ENCODE peak calls at places on chromosomes 7 and 10, in four cellular contexts. One of them, this sample, is unnamed.

GRCh38 chr10:61271127-61271780 is 181.9 kb downstream of the TMEM26 start:
- DNase-seq in mesenchymal stem cell: peak; percentile 68
- DNase-seq in H1: no peak
- DNase-seq in IMR-90: peak; percentile 84
- DNase-seq in this sample: no peak

GRCh38 chr10:121690970-121691369 is 92.7 kb upstream of the FGFR2 start:
- DNase-seq in mesenchymal stem cell: no peak
- DNase-seq in H1: no peak
- DNase-seq in IMR-90: no peak
- DNase-seq in this sample: no peak

GRCh38 chr10:75773139-75773801 is 341.8 kb downstream of the LRMDA start:
- DNase-seq in mesenchymal stem cell: peak; percentile 85
- DNase-seq in H1: no peak
- DNase-seq in IMR-90: peak; percentile 8
- DNase-seq in this sample: no peak

GRCh38 chr7:148973256-148973655 is 55.0 kb downstream of the PDIA4 start:
- DNase-seq in mesenchymal stem cell: no peak
- DNase-seq in H1: no peak
- DNase-seq in IMR-90: no peak
- DNase-seq in this sample: no peak

GRCh38 chr7:83852136-83852535 is 203.2 kb upstream of the SEMA3E start:
- DNase-seq in mesenchymal stem cell: no peak
- DNase-seq in H1: no peak
- DNase-seq in IMR-90: no peak
- DNase-seq in this sample: no peak

GRCh38 chr10:90785782-90786181 is 72.1 kb downstream of the HTR7 start:
- DNase-seq in mesenchymal stem cell: no peak
- DNase-seq in H1: no peak
- DNase-seq in IMR-90: no peak
- DNase-seq in this sample: no peak

GRCh38 chr10:11759347-11759746 is 17.2 kb downstream of the ECHDC3 start:
- DNase-seq in mesenchymal stem cell: no peak
- DNase-seq in H1: no peak
- DNase-seq in IMR-90: no peak
- DNase-seq in this sample: no peak

GRCh38 chr7:41874206-41874770 is 171.4 kb upstream of the INHBA start:
- DNase-seq in mesenchymal stem cell: peak; percentile 18
- DNase-seq in H1: no peak
- DNase-seq in IMR-90: no peak
- DNase-seq in this sample: no peak

GRCh38 chr7:128747327-128748079 is 8.3 kb downstream of the CALU start:
- DNase-seq in mesenchymal stem cell: no peak
- DNase-seq in H1: no peak
- DNase-seq in IMR-90: no peak
- DNase-seq in this sample: no peak

GRCh38 chr7:128743112-128743772 is 4.1 kb downstream of the CALU start:
- DNase-seq in mesenchymal stem cell: peak; percentile 56
- DNase-seq in H1: no peak
- DNase-seq in IMR-90: no peak
- DNase-seq in this sample: no peak

GRCh38 chr7:128744366-128744905 is 5.3 kb downstream of the CALU start:
- DNase-seq in mesenchymal stem cell: no peak
- DNase-seq in H1: no peak
- DNase-seq in IMR-90: no peak
- DNase-seq in this sample: no peak

GRCh38 chr7:128742206-128742605 is 3.0 kb downstream of the CALU start:
- DNase-seq in mesenchymal stem cell: peak; percentile 41
- DNase-seq in H1: no peak
- DNase-seq in IMR-90: peak; percentile 66
- DNase-seq in this sample: no peak

GRCh38 chr7:128745706-128746105 is 6.5 kb downstream of the CALU start:
- DNase-seq in mesenchymal stem cell: no peak
- DNase-seq in H1: no peak
- DNase-seq in IMR-90: no peak
- DNase-seq in this sample: no peak
- H3K9ac ChIP-seq in mesenchymal stem cell: no peak overlapping the region
- H3K9ac ChIP-seq in H1: no peak overlapping the region
- H3K9ac ChIP-seq in IMR-90: no peak overlapping the region
- H3K9ac ChIP-seq in this sample: no peak overlapping the region

DNA sequence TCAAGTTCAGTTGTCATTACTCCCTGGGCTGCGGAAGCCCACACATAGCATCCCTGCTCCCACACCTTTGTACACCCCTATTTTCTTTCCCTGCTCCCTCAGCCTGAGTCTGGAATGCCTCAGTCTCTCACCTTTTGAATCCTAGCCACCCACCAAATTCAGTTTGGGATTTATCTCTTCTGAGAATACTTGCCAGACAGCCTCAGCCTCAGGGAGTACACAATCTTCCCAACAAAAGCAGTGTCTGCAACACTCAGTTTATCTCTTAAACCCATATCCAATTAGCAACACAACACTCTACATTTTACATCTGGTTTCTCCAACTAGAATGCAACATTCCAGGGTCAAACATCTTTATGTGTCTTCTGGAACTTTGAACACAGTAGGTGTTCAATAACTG is 190.2 kb downstream of the GPAM start:
- DNase-seq in mesenchymal stem cell: no peak
- DNase-seq in H1: no peak
- DNase-seq in IMR-90: no peak
- DNase-seq in this sample: no peak
- H2BK120ac ChIP-seq in mesenchymal stem cell: no peak overlapping the region
- H2BK120ac ChIP-seq in H1: no peak overlapping the region
- H2BK120ac ChIP-seq in IMR-90: no peak overlapping the region
- H2BK120ac ChIP-seq in this sample: no peak overlapping the region

GRCh38 chr10:129963076-129963830 is 821 bp downstream of the EBF3 start:
- DNase-seq in mesenchymal stem cell: peak; percentile 72
- DNase-seq in H1: no peak
- DNase-seq in IMR-90: peak; percentile 40
- DNase-seq in this sample: peak; percentile 66
- H2AFZ ChIP-seq in mesenchymal stem cell: peak overlapping the region; percentile 89
- H2AFZ ChIP-seq in H1: no peak overlapping the region
- H2AFZ ChIP-seq in IMR-90: peak overlapping the region; percentile 85
- H2AFZ ChIP-seq in this sample: no peak overlapping the region

GRCh38 chr7:4352069-4352468 is 330.0 kb upstream of the FOXK1 start:
- DNase-seq in mesenchymal stem cell: no peak
- DNase-seq in H1: no peak
- DNase-seq in IMR-90: no peak
- DNase-seq in this sample: no peak
- H3K9ac ChIP-seq in mesenchymal stem cell: no peak overlapping the region
- H3K9ac ChIP-seq in H1: no peak overlapping the region
- H3K9ac ChIP-seq in IMR-90: no peak overlapping the region
- H3K9ac ChIP-seq in this sample: no peak overlapping the region

GRCh38 chr7:35351466-35351865 is 97.6 kb upstream of the TBX20 start:
- DNase-seq in mesenchymal stem cell: no peak
- DNase-seq in H1: no peak
- DNase-seq in IMR-90: no peak
- DNase-seq in this sample: no peak
- H2BK120ac ChIP-seq in mesenchymal stem cell: no peak overlapping the region
- H2BK120ac ChIP-seq in H1: no peak overlapping the region
- H2BK120ac ChIP-seq in IMR-90: no peak overlapping the region
- H2BK120ac ChIP-seq in this sample: no peak overlapping the region

GRCh38 chr10:104170610-104171269 is 48.8 kb downstream of the SFR1 start:
- DNase-seq in mesenchymal stem cell: no peak
- DNase-seq in H1: no peak
- DNase-seq in IMR-90: no peak
- DNase-seq in this sample: no peak
- H2AFZ ChIP-seq in mesenchymal stem cell: no peak overlapping the region
- H2AFZ ChIP-seq in H1: no peak overlapping the region
- H2AFZ ChIP-seq in IMR-90: no peak overlapping the region
- H2AFZ ChIP-seq in this sample: no peak overlapping the region

DNA sequence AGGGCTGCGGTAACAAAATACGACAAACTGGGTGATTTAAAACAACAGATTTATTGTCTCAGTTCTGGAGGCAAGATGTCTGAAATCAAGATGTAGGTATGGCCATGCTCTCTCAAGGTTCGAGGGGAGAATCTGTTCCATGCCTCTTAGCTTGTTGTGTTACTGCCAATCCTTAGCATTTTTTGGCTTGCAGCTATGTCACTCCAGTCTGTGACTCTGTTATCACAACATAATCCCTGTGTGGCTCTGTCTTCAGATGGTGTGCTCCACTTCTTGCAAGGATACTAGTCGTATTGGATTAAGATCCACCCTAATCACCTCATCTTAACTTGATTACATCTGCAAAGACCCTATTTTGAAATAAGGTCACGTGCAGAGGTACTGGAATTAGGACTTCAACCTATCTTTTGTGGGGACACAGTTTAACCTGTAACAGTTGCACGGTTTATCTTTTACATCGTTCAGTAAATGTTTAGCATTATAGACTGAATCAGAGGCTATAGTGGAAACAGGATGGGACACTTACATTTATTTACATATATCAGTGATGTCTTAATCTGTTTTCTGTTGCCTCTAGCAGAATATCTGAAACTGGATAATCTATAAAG is 3.1 kb downstream of the C1GALT1 start:
- DNase-seq in mesenchymal stem cell: no peak
- DNase-seq in H1: no peak
- DNase-seq in IMR-90: no peak
- DNase-seq in this sample: no peak
- H3K9ac ChIP-seq in mesenchymal stem cell: peak overlapping the region; percentile 94
- H3K9ac ChIP-seq in H1: no peak overlapping the region
- H3K9ac ChIP-seq in IMR-90: no peak overlapping the region
- H3K9ac ChIP-seq in this sample: no peak overlapping the region

GRCh38 chr10:110803830-110804338 is 67.8 kb upstream of the PDCD4 start:
- DNase-seq in mesenchymal stem cell: peak; percentile 63
- DNase-seq in H1: peak; percentile 17
- DNase-seq in IMR-90: peak; percentile 24
- DNase-seq in this sample: peak; percentile 70
- H2BK120ac ChIP-seq in mesenchymal stem cell: no peak overlapping the region
- H2BK120ac ChIP-seq in H1: no peak overlapping the region
- H2BK120ac ChIP-seq in IMR-90: peak overlapping the region; percentile 21
- H2BK120ac ChIP-seq in this sample: no peak overlapping the region

DNA sequence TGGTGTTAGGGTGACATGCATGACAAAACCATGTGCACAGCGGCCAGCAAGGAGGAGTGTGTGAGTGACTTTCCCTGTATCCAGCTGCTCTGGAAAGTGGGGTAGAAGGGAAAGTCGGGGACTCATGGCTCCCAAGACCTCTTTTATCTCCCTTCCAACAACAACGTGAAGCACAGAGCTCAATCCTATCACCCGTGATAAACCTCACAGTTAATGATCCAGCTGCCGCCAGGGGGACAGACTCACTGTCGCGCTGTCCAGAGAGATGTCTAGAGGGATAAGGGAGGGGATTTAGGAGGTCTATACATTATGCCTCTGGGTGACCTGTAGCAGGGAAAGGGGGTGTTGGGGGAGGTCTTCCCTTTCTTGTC is 83.9 kb upstream of the SMNDC1 start:
- DNase-seq in mesenchymal stem cell: no peak
- DNase-seq in H1: no peak
- DNase-seq in IMR-90: no peak
- DNase-seq in this sample: no peak
- H2AFZ ChIP-seq in mesenchymal stem cell: no peak overlapping the region
- H2AFZ ChIP-seq in H1: no peak overlapping the region
- H2AFZ ChIP-seq in IMR-90: peak overlapping the region; percentile 19
- H2AFZ ChIP-seq in this sample: no peak overlapping the region

DNA sequence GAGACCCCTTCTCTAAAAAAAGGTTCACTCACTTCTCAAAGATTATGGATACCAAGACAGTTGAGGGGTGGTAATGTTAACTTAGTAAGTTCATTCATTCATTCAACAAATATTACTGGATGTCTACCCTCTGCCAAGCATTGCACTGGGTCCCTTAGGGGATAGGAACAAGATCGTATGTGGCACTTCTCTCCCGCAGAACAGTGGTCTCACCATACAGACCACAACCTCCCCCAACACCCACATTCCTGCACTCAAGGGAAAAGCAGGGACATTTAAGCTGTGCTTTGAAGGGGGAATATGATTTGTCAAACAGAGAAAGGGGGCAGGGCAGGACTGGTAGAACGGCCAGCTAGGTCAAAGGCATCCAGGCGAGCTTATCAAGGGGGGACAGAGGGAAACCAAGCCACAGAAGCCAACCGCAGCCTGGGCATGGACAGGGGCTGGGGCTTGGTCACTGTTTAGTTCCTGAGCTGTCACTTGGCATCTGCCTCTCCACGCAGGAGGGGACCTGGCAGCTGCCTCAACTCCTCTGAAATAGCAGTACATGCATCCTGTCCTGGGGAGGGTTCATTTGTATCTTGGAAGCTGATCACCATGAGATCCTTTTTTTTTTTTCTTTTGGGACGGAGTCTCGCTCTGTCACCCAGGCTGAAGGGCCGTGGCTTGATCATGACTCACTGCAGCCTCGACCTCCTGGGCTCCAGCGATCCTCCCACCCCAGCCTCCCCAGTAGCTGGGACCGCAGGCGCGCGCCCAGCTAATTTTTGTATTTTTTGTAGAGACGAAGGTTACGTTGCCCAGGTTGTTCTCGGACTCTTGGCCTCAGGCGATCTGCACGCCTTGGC is 949 bp upstream of the CLIP2 start:
- DNase-seq in mesenchymal stem cell: peak; percentile 45
- DNase-seq in H1: no peak
- DNase-seq in IMR-90: no peak
- DNase-seq in this sample: no peak
- H3K9ac ChIP-seq in mesenchymal stem cell: peak overlapping the region; percentile 85
- H3K9ac ChIP-seq in H1: no peak overlapping the region
- H3K9ac ChIP-seq in IMR-90: no peak overlapping the region
- H3K9ac ChIP-seq in this sample: no peak overlapping the region